ENCODE peak calls at places on chromosomes 13 and 19, in seven cellular contexts. One of them, this sample, is unnamed.

GRCh38 chr13:80196756-80197155 is 144.2 kb downstream of the SPRY2 start:
- DNase-seq in gastrocnemius medialis: no peak
- DNase-seq in lower lobe of right lung: no peak
- DNase-seq in stomach: no peak
- DNase-seq in adrenal gland: no peak
- DNase-seq in HL-60: no peak
- DNase-seq in AG04450: no peak
- DNase-seq in this sample: no peak

GRCh38 chr19:43594710-43595604 is 977 bp downstream of the IRGQ start:
- DNase-seq in gastrocnemius medialis: no peak
- DNase-seq in stomach: peak; percentile 56
- DNase-seq in AG04450: no peak
- DNase-seq in adrenal gland: peak; percentile 73
- DNase-seq in HL-60: peak; percentile 74
- DNase-seq in lower lobe of right lung: peak; percentile 77
- DNase-seq in this sample: peak; percentile 72

GRCh38 chr13:28000567-28000966 is 12.1 kb upstream of the URAD start:
- DNase-seq in AG04450: no peak
- DNase-seq in lower lobe of right lung: no peak
- DNase-seq in HL-60: no peak
- DNase-seq in adrenal gland: no peak
- DNase-seq in gastrocnemius medialis: no peak
- DNase-seq in stomach: no peak
- DNase-seq in this sample: no peak

GRCh38 chr13:35478384-35479222 is 2.1 kb upstream of the MAB21L1 start:
- DNase-seq in lower lobe of right lung: no peak
- DNase-seq in HL-60: no peak
- DNase-seq in stomach: no peak
- DNase-seq in gastrocnemius medialis: no peak
- DNase-seq in AG04450: no peak
- DNase-seq in adrenal gland: no peak
- DNase-seq in this sample: no peak

GRCh38 chr19:41540041-41540695 is 35.8 kb upstream of the CEACAM21 start:
- DNase-seq in AG04450: no peak
- DNase-seq in gastrocnemius medialis: no peak
- DNase-seq in HL-60: no peak
- DNase-seq in stomach: no peak
- DNase-seq in adrenal gland: no peak
- DNase-seq in lower lobe of right lung: no peak
- DNase-seq in this sample: no peak

GRCh38 chr13:35917942-35918645 is 213.1 kb downstream of the DCLK1 start:
- DNase-seq in AG04450: no peak
- DNase-seq in adrenal gland: no peak
- DNase-seq in stomach: no peak
- DNase-seq in gastrocnemius medialis: no peak
- DNase-seq in lower lobe of right lung: no peak
- DNase-seq in HL-60: no peak
- DNase-seq in this sample: no peak

GRCh38 chr19:5680083-5680436 is 256 bp downstream of the MICOS13 start:
- DNase-seq in AG04450: no peak
- DNase-seq in stomach: no peak
- DNase-seq in lower lobe of right lung: peak; percentile 68
- DNase-seq in adrenal gland: peak; percentile 71
- DNase-seq in gastrocnemius medialis: peak; percentile 46
- DNase-seq in HL-60: no peak
- DNase-seq in this sample: no peak

GRCh38 chr13:111629016-111629415 is 308.6 kb downstream of the TEX29 start:
- DNase-seq in lower lobe of right lung: no peak
- DNase-seq in gastrocnemius medialis: no peak
- DNase-seq in AG04450: no peak
- DNase-seq in stomach: no peak
- DNase-seq in HL-60: no peak
- DNase-seq in adrenal gland: no peak
- DNase-seq in this sample: no peak

GRCh38 chr19:19053508-19054314 is 10.1 kb upstream of the SLC25A42 start:
- DNase-seq in AG04450: no peak
- DNase-seq in lower lobe of right lung: peak; percentile 76
- DNase-seq in HL-60: peak; percentile 28
- DNase-seq in adrenal gland: peak; percentile 81
- DNase-seq in gastrocnemius medialis: peak; percentile 71
- DNase-seq in stomach: peak; percentile 70
- DNase-seq in this sample: peak; percentile 37

GRCh38 chr13:60689571-60689970 is 292.6 kb downstream of the TDRD3 start:
- DNase-seq in adrenal gland: no peak
- DNase-seq in HL-60: no peak
- DNase-seq in lower lobe of right lung: no peak
- DNase-seq in gastrocnemius medialis: no peak
- DNase-seq in stomach: no peak
- DNase-seq in AG04450: no peak
- DNase-seq in this sample: no peak

GRCh38 chr13:78121459-78122348 is 203.1 kb upstream of the EDNRB start:
- DNase-seq in AG04450: no peak
- DNase-seq in lower lobe of right lung: no peak
- DNase-seq in adrenal gland: peak; percentile 64
- DNase-seq in stomach: peak; percentile 46
- DNase-seq in HL-60: peak; percentile 71
- DNase-seq in gastrocnemius medialis: peak; percentile 18
- DNase-seq in this sample: peak; percentile 18

GRCh38 chr13:27023385-27023784 is 148.2 kb downstream of the USP12 start:
- DNase-seq in adrenal gland: no peak
- DNase-seq in lower lobe of right lung: no peak
- DNase-seq in stomach: no peak
- DNase-seq in AG04450: no peak
- DNase-seq in HL-60: no peak
- DNase-seq in gastrocnemius medialis: no peak
- DNase-seq in this sample: no peak

GRCh38 chr19:12946092-12946845 is 607 bp downstream of the RAD23A start:
- DNase-seq in HL-60: peak; percentile 60
- DNase-seq in lower lobe of right lung: peak; percentile 81
- DNase-seq in stomach: peak; percentile 77
- DNase-seq in gastrocnemius medialis: peak; percentile 87
- DNase-seq in AG04450: peak; percentile 48
- DNase-seq in adrenal gland: peak; percentile 77
- DNase-seq in this sample: no peak

GRCh38 chr13:31901985-31902384 is 129.6 kb upstream of the FRY start:
- DNase-seq in AG04450: no peak
- DNase-seq in HL-60: no peak
- DNase-seq in stomach: no peak
- DNase-seq in lower lobe of right lung: no peak
- DNase-seq in gastrocnemius medialis: no peak
- DNase-seq in adrenal gland: no peak
- DNase-seq in this sample: no peak

GRCh38 chr13:79772811-79773210 is 291.9 kb downstream of the NDFIP2 start:
- DNase-seq in gastrocnemius medialis: no peak
- DNase-seq in HL-60: no peak
- DNase-seq in AG04450: no peak
- DNase-seq in stomach: no peak
- DNase-seq in adrenal gland: no peak
- DNase-seq in lower lobe of right lung: no peak
- DNase-seq in this sample: no peak

GRCh38 chr19:1862068-1862423 is 1.3 kb downstream of the KLF16 start:
- DNase-seq in AG04450: no peak
- DNase-seq in HL-60: no peak
- DNase-seq in adrenal gland: no peak
- DNase-seq in stomach: no peak
- DNase-seq in lower lobe of right lung: no peak
- DNase-seq in gastrocnemius medialis: no peak
- DNase-seq in this sample: no peak
- H3K27ac ChIP-seq in AG04450: no peak overlapping the region
- H3K27ac ChIP-seq in HL-60: peak overlapping the region; percentile 99
- H3K27ac ChIP-seq in adrenal gland: peak overlapping the region; percentile 6
- H3K27ac ChIP-seq in stomach: peak overlapping the region; percentile 93
- H3K27ac ChIP-seq in lower lobe of right lung: peak overlapping the region; percentile 4
- H3K27ac ChIP-seq in gastrocnemius medialis: peak overlapping the region; percentile 67
- H3K27ac ChIP-seq in this sample: peak overlapping the region; percentile 59

GRCh38 chr13:46286972-46287371 is 75.2 kb downstream of the LRRC63 start:
- DNase-seq in adrenal gland: no peak
- DNase-seq in gastrocnemius medialis: no peak
- DNase-seq in HL-60: no peak
- DNase-seq in AG04450: no peak
- DNase-seq in lower lobe of right lung: no peak
- DNase-seq in stomach: no peak
- DNase-seq in this sample: no peak

GRCh38 chr13:46288570-46289259 is 77.0 kb downstream of the LRRC63 start:
- DNase-seq in AG04450: no peak
- DNase-seq in stomach: no peak
- DNase-seq in lower lobe of right lung: no peak
- DNase-seq in HL-60: peak; percentile 72
- DNase-seq in gastrocnemius medialis: no peak
- DNase-seq in adrenal gland: no peak
- DNase-seq in this sample: no peak

GRCh38 chr13:46289260-46289955 is 77.7 kb downstream of the LRRC63 start:
- DNase-seq in lower lobe of right lung: no peak
- DNase-seq in AG04450: no peak
- DNase-seq in adrenal gland: no peak
- DNase-seq in gastrocnemius medialis: no peak
- DNase-seq in HL-60: no peak
- DNase-seq in stomach: no peak
- DNase-seq in this sample: no peak
- TF ChIP-seq CTCF in lower lobe of right lung: no peak
- TF ChIP-seq CTCF in AG04450: no peak
- TF ChIP-seq CTCF in adrenal gland: no peak
- TF ChIP-seq CTCF in gastrocnemius medialis: no peak
- TF ChIP-seq CTCF in HL-60: no peak
- TF ChIP-seq CTCF in stomach: no peak
- TF ChIP-seq CTCF in this sample: peak; percentile 17

GRCh38 chr13:46129124-46129523 is 24.3 kb upstream of the CPB2 start:
- DNase-seq in stomach: no peak
- DNase-seq in lower lobe of right lung: no peak
- DNase-seq in AG04450: no peak
- DNase-seq in gastrocnemius medialis: no peak
- DNase-seq in adrenal gland: no peak
- DNase-seq in HL-60: no peak
- DNase-seq in this sample: no peak
- H3K27ac ChIP-seq in stomach: no peak overlapping the region
- H3K27ac ChIP-seq in lower lobe of right lung: no peak overlapping the region
- H3K27ac ChIP-seq in AG04450: no peak overlapping the region
- H3K27ac ChIP-seq in gastrocnemius medialis: no peak overlapping the region
- H3K27ac ChIP-seq in adrenal gland: no peak overlapping the region
- H3K27ac ChIP-seq in HL-60: no peak overlapping the region
- H3K27ac ChIP-seq in this sample: no peak overlapping the region

GRCh38 chr19:22882797-22883196 is 50.7 kb downstream of the ZNF723 start:
- DNase-seq in HL-60: peak; percentile 39
- DNase-seq in stomach: no peak
- DNase-seq in gastrocnemius medialis: no peak
- DNase-seq in adrenal gland: no peak
- DNase-seq in AG04450: no peak
- DNase-seq in lower lobe of right lung: no peak
- DNase-seq in this sample: no peak
- TF ChIP-seq CTCF in HL-60: no peak
- TF ChIP-seq CTCF in stomach: no peak
- TF ChIP-seq CTCF in gastrocnemius medialis: no peak
- TF ChIP-seq CTCF in adrenal gland: peak; percentile 38
- TF ChIP-seq CTCF in AG04450: no peak
- TF ChIP-seq CTCF in lower lobe of right lung: peak; percentile 45
- TF ChIP-seq CTCF in this sample: no peak

DNA sequence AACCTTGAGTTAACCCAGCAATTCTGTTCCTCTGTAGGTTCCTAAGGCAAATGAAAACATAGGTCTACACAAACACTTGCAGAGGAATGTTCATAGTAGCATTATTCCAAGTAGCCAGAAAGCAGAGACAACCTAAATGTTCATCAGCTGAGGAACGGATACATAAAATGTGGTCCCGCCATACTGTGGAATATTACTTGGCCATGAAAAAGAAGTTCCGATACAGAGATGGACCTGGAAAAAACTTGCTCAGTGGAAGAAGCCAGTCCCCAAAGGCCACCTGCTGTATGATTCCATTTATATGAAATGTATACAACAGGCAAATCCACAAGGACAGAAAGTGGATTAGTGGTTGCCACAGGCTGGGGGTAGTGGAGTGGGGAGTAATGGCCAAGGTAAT is 53.0 kb downstream of the ARHGEF18 start:
- DNase-seq in adrenal gland: no peak
- DNase-seq in HL-60: no peak
- DNase-seq in lower lobe of right lung: no peak
- DNase-seq in gastrocnemius medialis: no peak
- DNase-seq in AG04450: no peak
- DNase-seq in stomach: no peak
- DNase-seq in this sample: no peak
- H3K27ac ChIP-seq in adrenal gland: no peak overlapping the region
- H3K27ac ChIP-seq in HL-60: no peak overlapping the region
- H3K27ac ChIP-seq in lower lobe of right lung: no peak overlapping the region
- H3K27ac ChIP-seq in gastrocnemius medialis: no peak overlapping the region
- H3K27ac ChIP-seq in AG04450: no peak overlapping the region
- H3K27ac ChIP-seq in stomach: no peak overlapping the region
- H3K27ac ChIP-seq in this sample: no peak overlapping the region

GRCh38 chr19:2617393-2618165 is 84.9 kb downstream of the GNG7 start:
- DNase-seq in lower lobe of right lung: peak; percentile 34
- DNase-seq in HL-60: no peak
- DNase-seq in gastrocnemius medialis: no peak
- DNase-seq in adrenal gland: no peak
- DNase-seq in stomach: no peak
- DNase-seq in AG04450: no peak
- DNase-seq in this sample: no peak

GRCh38 chr19:2618611-2619010 is 83.9 kb downstream of the GNG7 start:
- DNase-seq in AG04450: no peak
- DNase-seq in stomach: peak; percentile 59
- DNase-seq in adrenal gland: no peak
- DNase-seq in lower lobe of right lung: peak; percentile 96
- DNase-seq in gastrocnemius medialis: peak; percentile 42
- DNase-seq in HL-60: peak; percentile 94
- DNase-seq in this sample: peak; percentile 59

GRCh38 chr19:2619076-2619475 is 83.4 kb downstream of the GNG7 start:
- DNase-seq in gastrocnemius medialis: no peak
- DNase-seq in adrenal gland: no peak
- DNase-seq in HL-60: no peak
- DNase-seq in lower lobe of right lung: no peak
- DNase-seq in AG04450: no peak
- DNase-seq in stomach: no peak
- DNase-seq in this sample: no peak

GRCh38 chr19:2615782-2616181 is 86.7 kb downstream of the GNG7 start:
- DNase-seq in HL-60: no peak
- DNase-seq in stomach: no peak
- DNase-seq in AG04450: no peak
- DNase-seq in gastrocnemius medialis: no peak
- DNase-seq in adrenal gland: peak; percentile 20
- DNase-seq in lower lobe of right lung: peak; percentile 36
- DNase-seq in this sample: no peak

DNA sequence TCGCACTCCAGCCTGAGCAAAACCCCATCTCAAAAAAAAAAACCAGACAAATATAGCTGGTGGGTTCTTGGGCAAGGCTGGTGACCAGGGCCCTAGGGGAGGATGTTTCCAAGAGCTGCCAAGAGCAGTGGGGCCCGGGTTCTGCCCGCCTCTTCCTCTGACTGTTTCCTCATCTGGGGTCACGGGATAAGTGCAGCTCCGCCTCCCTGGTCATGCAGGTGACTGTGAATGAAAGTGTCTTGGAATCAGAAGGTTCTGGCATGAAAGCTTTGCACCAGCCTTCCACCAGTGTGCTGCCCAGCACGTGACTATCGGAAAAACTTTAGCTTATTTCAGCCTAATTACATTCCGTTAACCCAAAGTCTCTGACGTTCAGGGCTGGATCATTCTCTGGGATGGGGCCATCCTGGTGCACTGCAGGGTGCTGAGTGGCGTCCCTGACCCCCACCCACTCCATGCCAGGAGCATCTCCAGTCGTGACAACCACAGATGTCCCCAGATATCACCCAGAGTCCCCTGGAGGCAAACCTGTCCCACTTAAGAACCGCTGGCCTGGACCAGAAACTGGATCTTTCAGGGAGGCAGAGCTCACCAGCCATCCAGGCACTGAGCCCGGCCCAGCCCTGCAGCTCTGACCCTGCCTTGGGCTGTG is 85.6 kb downstream of the GNG7 start:
- DNase-seq in gastrocnemius medialis: peak; percentile 40
- DNase-seq in HL-60: peak; percentile 96
- DNase-seq in adrenal gland: no peak
- DNase-seq in lower lobe of right lung: peak; percentile 86
- DNase-seq in stomach: peak; percentile 66
- DNase-seq in AG04450: no peak
- DNase-seq in this sample: no peak
- TF ChIP-seq CTCF in gastrocnemius medialis: no peak
- TF ChIP-seq CTCF in HL-60: no peak
- TF ChIP-seq CTCF in adrenal gland: no peak
- TF ChIP-seq CTCF in lower lobe of right lung: no peak
- TF ChIP-seq CTCF in stomach: no peak
- TF ChIP-seq CTCF in AG04450: no peak
- TF ChIP-seq CTCF in this sample: no peak

This sample was measured in CD8-positive, alpha-beta T cell.